ENCODE peak calls at places on chromosome 19, in seven cellular contexts. X is KG1; U is EL; Q is activated CD4-positive, alpha-beta T cell treated with anti-CD3 and anti-CD28 coated beads, Interleukin-2, amount 50 U/mL, for 1 hour; D is left colon; S is ELR; K is left ventricle myocardium inferior. J is an unnamed sample.

GRCh38 chr19:14517840-14518505 is at the start of gene DNAJB1:
- DNase-seq in Q (peak), X (peak), K (peak), U (peak), S (peak), D (peak), J (peak)

GRCh38 chr19:47239152-47239551 is 8.2 kb upstream of the BBC3 start:
- DNase-seq in Q (no peak), K (no peak), S (peak), X (no peak), U (no peak), D (no peak), J (no peak)

GRCh38 chr19:45091031-45091918 is 1.7 kb upstream of the PPP1R37 start:
- DNase-seq in X (no peak), D (peak), Q (peak), U (peak), S (peak), K (peak), J (peak)

GRCh38 chr19:7337380-7338194 is 11.2 kb upstream of the ARHGEF18 start:
- DNase-seq in S (no peak), U (no peak), D (peak), Q (no peak), K (no peak), X (peak), J (peak)

GRCh38 chr19:58558066-58558622 is at the start of gene UBE2M:
- DNase-seq in U (peak), S (peak), X (no peak), Q (peak), D (peak), K (peak), J (no peak)

GRCh38 chr19:49294401-49294800 is 30.6 kb downstream of the SLC6A16 start:
- DNase-seq in X (no peak), U (no peak), D (no peak), Q (no peak), S (no peak), K (no peak), J (no peak)

GRCh38 chr19:5539431-5539833 is 28.3 kb downstream of the TINCR start:
- DNase-seq in S (no peak), U (no peak), D (no peak), Q (no peak), K (peak), X (no peak), J (no peak)

GRCh38 chr19:9597027-9597426 is 12.7 kb upstream of the ZNF121 start:
- DNase-seq in D (no peak), S (peak), U (peak), X (no peak), K (no peak), Q (no peak), J (no peak)

GRCh38 chr19:55581828-55582223 is 1.2 kb upstream of the ZNF579 start:
- DNase-seq in Q (no peak), K (no peak), X (no peak), D (no peak), S (peak), U (no peak), J (no peak)

GRCh38 chr19:10551698-10552301 is 8.1 kb downstream of the ATG4D start:
- DNase-seq in Q (no peak), X (peak), S (peak), K (no peak), U (peak), D (peak), J (no peak)

GRCh38 chr19:19417618-19418270 is 12.3 kb downstream of the GATAD2A start:
- DNase-seq in S (no peak), X (no peak), Q (no peak), K (no peak), U (no peak), D (no peak), J (no peak)

GRCh38 chr19:40716031-40716654 is 543 bp downstream of the COQ8B start:
- DNase-seq in Q (peak), X (no peak), S (peak), U (peak), D (peak), K (no peak), J (peak)

GRCh38 chr19:51421229-51422052 is 4.0 kb upstream of the SIGLEC10 start:
- DNase-seq in S (no peak), Q (no peak), U (no peak), X (no peak), K (no peak), D (no peak), J (no peak)

GRCh38 chr19:45558399-45558878 is 26.2 kb downstream of the OPA3 start:
- DNase-seq in X (peak), S (peak), U (peak), D (peak), Q (peak), K (no peak), J (peak)

GRCh38 chr19:32208060-32208459 is 137.3 kb upstream of the ZNF507 start:
- DNase-seq in D (no peak), U (no peak), X (no peak), K (no peak), S (no peak), Q (no peak), J (no peak)

GRCh38 chr19:15379996-15380647 is 535 bp upstream of the AKAP8 start:
- DNase-seq in X (no peak), K (peak), S (peak), U (peak), Q (no peak), D (peak), J (no peak)

GRCh38 chr19:8515317-8515716 is 1.4 kb upstream of the ZNF414 start:
- DNase-seq in D (no peak), Q (peak), X (no peak), K (no peak), S (no peak), U (no peak), J (no peak)

GRCh38 chr19:41307090-41307875 is 2.7 kb upstream of the CCDC97 start:
- DNase-seq in Q (no peak), K (no peak), U (no peak), D (no peak), S (no peak), X (no peak), J (no peak)

GRCh38 chr19:18281082-18282020 is at the start of gene JUND:
- DNase-seq in X (peak), Q (peak), S (peak), K (peak), U (peak), D (peak), J (peak)

GRCh38 chr19:45179063-45179847 is 671 bp downstream of the BLOC1S3 start:
- DNase-seq in K (no peak), U (peak), S (peak), X (peak), D (peak), Q (peak), J (peak)

GRCh38 chr19:35454663-35455062 is 6.6 kb downstream of the FFAR2 start:
- DNase-seq in D (no peak), X (no peak), U (no peak), S (no peak), K (no peak), Q (no peak), J (no peak)

GRCh38 chr19:10270180-10270615 is 722 bp upstream of the ICAM1 start:
- DNase-seq in K (peak), S (peak), X (peak), U (peak), D (peak), Q (peak), J (peak)

GRCh38 chr19:49642488-49643035 is 553 bp downstream of the SCAF1 start:
- DNase-seq in U (peak), X (no peak), K (no peak), Q (no peak), S (peak), D (no peak), J (no peak)

GRCh38 chr19:17859533-17860330 is at the start of gene RPL18A:
- DNase-seq in X (peak), K (peak), Q (peak), S (peak), D (peak), U (peak), J (peak)

GRCh38 chr19:44626067-44626624 is 12.8 kb downstream of the IGSF23 start:
- DNase-seq in S (peak), K (no peak), X (no peak), U (peak), Q (no peak), D (no peak), J (no peak)

GRCh38 chr19:7506385-7507328 is 9.2 kb upstream of the ZNF358 start:
- DNase-seq in X (no peak), Q (peak), S (peak), D (peak), K (peak), U (peak), J (peak)

GRCh38 chr19:14127176-14127575 is 9.2 kb downstream of the ASF1B start:
- DNase-seq in D (no peak), Q (no peak), K (no peak), S (no peak), X (no peak), U (no peak), J (no peak)

J was measured in germinal center.